ENCODE peak calls at places on chromosomes 2 and 18, in five cellular contexts. One of them, this sample, is unnamed.

GRCh38 chr2:44130441-44130840 is 38.2 kb upstream of the PPM1B start:
- DNase-seq in iris pigment epithelial cell: peak
- DNase-seq in 8988T: no peak
- DNase-seq in stimulated activated CD8-positive, alpha-beta memory T cell treated with anti-CD3 and anti-CD28 coated beads, Interleukin-15, amount 100 ng/mL, for 48 hours: no peak
- DNase-seq in BJ: peak
- DNase-seq in this sample: peak

GRCh38 chr2:69298261-69298660 is 88.8 kb downstream of the GFPT1 start:
- DNase-seq in stimulated activated CD8-positive, alpha-beta memory T cell treated with anti-CD3 and anti-CD28 coated beads, Interleukin-15, amount 100 ng/mL, for 48 hours: no peak
- DNase-seq in 8988T: no peak
- DNase-seq in iris pigment epithelial cell: peak
- DNase-seq in BJ: peak
- DNase-seq in this sample: peak

GRCh38 chr18:58556333-58557012 is 72.4 kb downstream of the ALPK2 start:
- DNase-seq in 8988T: no peak
- DNase-seq in BJ: no peak
- DNase-seq in iris pigment epithelial cell: no peak
- DNase-seq in stimulated activated CD8-positive, alpha-beta memory T cell treated with anti-CD3 and anti-CD28 coated beads, Interleukin-15, amount 100 ng/mL, for 48 hours: no peak
- DNase-seq in this sample: no peak

GRCh38 chr2:173986805-173987204 is 21.6 kb upstream of the SP3 start:
- DNase-seq in BJ: no peak
- DNase-seq in 8988T: no peak
- DNase-seq in stimulated activated CD8-positive, alpha-beta memory T cell treated with anti-CD3 and anti-CD28 coated beads, Interleukin-15, amount 100 ng/mL, for 48 hours: no peak
- DNase-seq in iris pigment epithelial cell: no peak
- DNase-seq in this sample: peak

GRCh38 chr2:181998045-181998444 is 12.4 kb downstream of the PPP1R1C start:
- DNase-seq in BJ: no peak
- DNase-seq in stimulated activated CD8-positive, alpha-beta memory T cell treated with anti-CD3 and anti-CD28 coated beads, Interleukin-15, amount 100 ng/mL, for 48 hours: no peak
- DNase-seq in 8988T: no peak
- DNase-seq in iris pigment epithelial cell: no peak
- DNase-seq in this sample: no peak

GRCh38 chr2:101893676-101894381 is 97.9 kb upstream of the IL1R2 start:
- DNase-seq in stimulated activated CD8-positive, alpha-beta memory T cell treated with anti-CD3 and anti-CD28 coated beads, Interleukin-15, amount 100 ng/mL, for 48 hours: no peak
- DNase-seq in iris pigment epithelial cell: peak
- DNase-seq in 8988T: no peak
- DNase-seq in BJ: no peak
- DNase-seq in this sample: peak

GRCh38 chr18:35876243-35876642 is 96.2 kb upstream of the RMP24 start:
- DNase-seq in BJ: no peak
- DNase-seq in stimulated activated CD8-positive, alpha-beta memory T cell treated with anti-CD3 and anti-CD28 coated beads, Interleukin-15, amount 100 ng/mL, for 48 hours: no peak
- DNase-seq in iris pigment epithelial cell: no peak
- DNase-seq in 8988T: no peak
- DNase-seq in this sample: no peak

GRCh38 chr2:152336103-152336853 is 1.3 kb downstream of the FMNL2 start:
- DNase-seq in BJ: no peak
- DNase-seq in 8988T: peak
- DNase-seq in iris pigment epithelial cell: peak
- DNase-seq in stimulated activated CD8-positive, alpha-beta memory T cell treated with anti-CD3 and anti-CD28 coated beads, Interleukin-15, amount 100 ng/mL, for 48 hours: no peak
- DNase-seq in this sample: peak

GRCh38 chr2:218260742-218261423 is at the start of gene GPBAR1:
- DNase-seq in 8988T: no peak
- DNase-seq in stimulated activated CD8-positive, alpha-beta memory T cell treated with anti-CD3 and anti-CD28 coated beads, Interleukin-15, amount 100 ng/mL, for 48 hours: no peak
- DNase-seq in iris pigment epithelial cell: no peak
- DNase-seq in BJ: no peak
- DNase-seq in this sample: no peak

GRCh38 chr2:54015809-54016703 is 45.3 kb upstream of the PSME4 start:
- DNase-seq in stimulated activated CD8-positive, alpha-beta memory T cell treated with anti-CD3 and anti-CD28 coated beads, Interleukin-15, amount 100 ng/mL, for 48 hours: no peak
- DNase-seq in 8988T: no peak
- DNase-seq in BJ: peak
- DNase-seq in iris pigment epithelial cell: peak
- DNase-seq in this sample: peak

GRCh38 chr18:39843546-39843945 is 2111.5 kb upstream of the PIK3C3 start:
- DNase-seq in iris pigment epithelial cell: no peak
- DNase-seq in 8988T: no peak
- DNase-seq in BJ: no peak
- DNase-seq in stimulated activated CD8-positive, alpha-beta memory T cell treated with anti-CD3 and anti-CD28 coated beads, Interleukin-15, amount 100 ng/mL, for 48 hours: no peak
- DNase-seq in this sample: no peak

GRCh38 chr2:238235331-238235732 is 4.5 kb downstream of the HES6 start:
- DNase-seq in BJ: no peak
- DNase-seq in stimulated activated CD8-positive, alpha-beta memory T cell treated with anti-CD3 and anti-CD28 coated beads, Interleukin-15, amount 100 ng/mL, for 48 hours: no peak
- DNase-seq in 8988T: no peak
- DNase-seq in iris pigment epithelial cell: peak
- DNase-seq in this sample: peak

GRCh38 chr18:74411475-74411874 is 45.6 kb downstream of the DIPK1C start:
- DNase-seq in iris pigment epithelial cell: no peak
- DNase-seq in stimulated activated CD8-positive, alpha-beta memory T cell treated with anti-CD3 and anti-CD28 coated beads, Interleukin-15, amount 100 ng/mL, for 48 hours: no peak
- DNase-seq in 8988T: no peak
- DNase-seq in BJ: no peak
- DNase-seq in this sample: no peak

GRCh38 chr2:12416600-12416999 is 300.1 kb upstream of the TRIB2 start:
- DNase-seq in iris pigment epithelial cell: peak
- DNase-seq in BJ: no peak
- DNase-seq in stimulated activated CD8-positive, alpha-beta memory T cell treated with anti-CD3 and anti-CD28 coated beads, Interleukin-15, amount 100 ng/mL, for 48 hours: no peak
- DNase-seq in 8988T: no peak
- DNase-seq in this sample: peak

GRCh38 chr2:205857532-205857931 is 175.2 kb downstream of the NRP2 start:
- DNase-seq in 8988T: no peak
- DNase-seq in BJ: no peak
- DNase-seq in stimulated activated CD8-positive, alpha-beta memory T cell treated with anti-CD3 and anti-CD28 coated beads, Interleukin-15, amount 100 ng/mL, for 48 hours: no peak
- DNase-seq in iris pigment epithelial cell: no peak
- DNase-seq in this sample: no peak

GRCh38 chr2:127528487-127528886 is 2.2 kb upstream of the IWS1 start:
- DNase-seq in 8988T: no peak
- DNase-seq in BJ: no peak
- DNase-seq in iris pigment epithelial cell: no peak
- DNase-seq in stimulated activated CD8-positive, alpha-beta memory T cell treated with anti-CD3 and anti-CD28 coated beads, Interleukin-15, amount 100 ng/mL, for 48 hours: no peak
- DNase-seq in this sample: no peak

GRCh38 chr2:105390454-105390853 is 8.4 kb downstream of the FHL2 start:
- DNase-seq in stimulated activated CD8-positive, alpha-beta memory T cell treated with anti-CD3 and anti-CD28 coated beads, Interleukin-15, amount 100 ng/mL, for 48 hours: no peak
- DNase-seq in BJ: no peak
- DNase-seq in 8988T: no peak
- DNase-seq in iris pigment epithelial cell: no peak
- DNase-seq in this sample: peak

GRCh38 chr2:240703417-240704341 is 12.0 kb downstream of the AQP12A start:
- DNase-seq in 8988T: peak
- DNase-seq in stimulated activated CD8-positive, alpha-beta memory T cell treated with anti-CD3 and anti-CD28 coated beads, Interleukin-15, amount 100 ng/mL, for 48 hours: no peak
- DNase-seq in iris pigment epithelial cell: no peak
- DNase-seq in BJ: no peak
- DNase-seq in this sample: no peak

GRCh38 chr2:101802329-101802728 is 104.8 kb downstream of the MAP4K4 start:
- DNase-seq in iris pigment epithelial cell: no peak
- DNase-seq in stimulated activated CD8-positive, alpha-beta memory T cell treated with anti-CD3 and anti-CD28 coated beads, Interleukin-15, amount 100 ng/mL, for 48 hours: no peak
- DNase-seq in BJ: no peak
- DNase-seq in 8988T: no peak
- DNase-seq in this sample: no peak

GRCh38 chr18:36392163-36392887 is 94.8 kb downstream of the FHOD3 start:
- DNase-seq in iris pigment epithelial cell: peak
- DNase-seq in 8988T: no peak
- DNase-seq in BJ: no peak
- DNase-seq in stimulated activated CD8-positive, alpha-beta memory T cell treated with anti-CD3 and anti-CD28 coated beads, Interleukin-15, amount 100 ng/mL, for 48 hours: no peak
- DNase-seq in this sample: no peak

GRCh38 chr2:96095116-96095636 is 21.2 kb downstream of the ADRA2B start:
- DNase-seq in stimulated activated CD8-positive, alpha-beta memory T cell treated with anti-CD3 and anti-CD28 coated beads, Interleukin-15, amount 100 ng/mL, for 48 hours: no peak
- DNase-seq in iris pigment epithelial cell: no peak
- DNase-seq in 8988T: no peak
- DNase-seq in BJ: no peak
- DNase-seq in this sample: no peak

GRCh38 chr2:47256416-47257087 is 101.4 kb upstream of the STPG4 start:
- DNase-seq in BJ: no peak
- DNase-seq in iris pigment epithelial cell: no peak
- DNase-seq in 8988T: no peak
- DNase-seq in stimulated activated CD8-positive, alpha-beta memory T cell treated with anti-CD3 and anti-CD28 coated beads, Interleukin-15, amount 100 ng/mL, for 48 hours: no peak
- DNase-seq in this sample: no peak

This sample was measured in cardiac fibroblast.